ENCODE peak calls at places on chromosome 11, in four cellular contexts. One of them, this sample, is unnamed.

GRCh38 chr11:116513894-116514293 is 258.9 kb downstream of the BUD13 start:
- DNase-seq in keratinocyte: no peak
- DNase-seq in kidney: no peak
- DNase-seq in progenitor cell of endocrine pancreas: peak
- DNase-seq in this sample: no peak

GRCh38 chr11:112211556-112211955 is 14.7 kb upstream of the PTS start:
- DNase-seq in keratinocyte: no peak
- DNase-seq in kidney: no peak
- DNase-seq in progenitor cell of endocrine pancreas: no peak
- DNase-seq in this sample: no peak

GRCh38 chr11:10654211-10655150 is 39.1 kb downstream of the IRAG1 start:
- DNase-seq in keratinocyte: no peak
- DNase-seq in kidney: no peak
- DNase-seq in progenitor cell of endocrine pancreas: no peak
- DNase-seq in this sample: peak

GRCh38 chr11:41245704-41246398 is 213.6 kb downstream of the LRRC4C start:
- DNase-seq in keratinocyte: no peak
- DNase-seq in kidney: peak
- DNase-seq in progenitor cell of endocrine pancreas: no peak
- DNase-seq in this sample: no peak

GRCh38 chr11:30346068-30346688 is 23.3 kb downstream of the ARL14EP start:
- DNase-seq in keratinocyte: no peak
- DNase-seq in kidney: no peak
- DNase-seq in progenitor cell of endocrine pancreas: no peak
- DNase-seq in this sample: peak

GRCh38 chr11:119747868-119748660 is 19.1 kb upstream of the NECTIN1 start:
- DNase-seq in keratinocyte: no peak
- DNase-seq in kidney: no peak
- DNase-seq in progenitor cell of endocrine pancreas: no peak
- DNase-seq in this sample: no peak

GRCh38 chr11:134004406-134005197 is 47.8 kb upstream of the IGSF9B start:
- DNase-seq in keratinocyte: no peak
- DNase-seq in kidney: no peak
- DNase-seq in progenitor cell of endocrine pancreas: no peak
- DNase-seq in this sample: no peak

GRCh38 chr11:7604331-7604973 is 68.8 kb downstream of the CYB5R2 start:
- DNase-seq in keratinocyte: no peak
- DNase-seq in kidney: no peak
- DNase-seq in progenitor cell of endocrine pancreas: no peak
- DNase-seq in this sample: no peak

GRCh38 chr11:24386551-24387404 is 110.1 kb upstream of the LUZP2 start:
- DNase-seq in keratinocyte: no peak
- DNase-seq in kidney: no peak
- DNase-seq in progenitor cell of endocrine pancreas: no peak
- DNase-seq in this sample: no peak

GRCh38 chr11:69560141-69560790 is 78.8 kb downstream of the LINC01488 start:
- DNase-seq in keratinocyte: no peak
- DNase-seq in kidney: no peak
- DNase-seq in progenitor cell of endocrine pancreas: no peak
- DNase-seq in this sample: no peak

GRCh38 chr11:7967826-7968225 is 2.6 kb upstream of the NLRP10 start:
- DNase-seq in keratinocyte: no peak
- DNase-seq in kidney: no peak
- DNase-seq in progenitor cell of endocrine pancreas: no peak
- DNase-seq in this sample: no peak

GRCh38 chr11:124518900-124519541 is 24.4 kb downstream of the OR8B12 start:
- DNase-seq in keratinocyte: no peak
- DNase-seq in kidney: no peak
- DNase-seq in progenitor cell of endocrine pancreas: no peak
- DNase-seq in this sample: no peak

GRCh38 chr11:74004046-74004693 is 4.7 kb downstream of the UCP3 start:
- DNase-seq in keratinocyte: no peak
- DNase-seq in kidney: no peak
- DNase-seq in progenitor cell of endocrine pancreas: no peak
- DNase-seq in this sample: no peak

GRCh38 chr11:106202935-106203620 is 125.6 kb downstream of the AASDHPPT start:
- DNase-seq in keratinocyte: no peak
- DNase-seq in kidney: no peak
- DNase-seq in progenitor cell of endocrine pancreas: no peak
- DNase-seq in this sample: no peak

GRCh38 chr11:75189911-75190310 is 39.0 kb downstream of the SLCO2B1 start:
- DNase-seq in keratinocyte: no peak
- DNase-seq in kidney: no peak
- DNase-seq in progenitor cell of endocrine pancreas: no peak
- DNase-seq in this sample: no peak

GRCh38 chr11:120061761-120062560 is 76.0 kb downstream of the TRIM29 start:
- DNase-seq in keratinocyte: no peak
- DNase-seq in kidney: no peak
- DNase-seq in progenitor cell of endocrine pancreas: no peak
- DNase-seq in this sample: no peak

GRCh38 chr11:115618428-115618827 is 114.2 kb upstream of the CADM1 start:
- DNase-seq in keratinocyte: no peak
- DNase-seq in kidney: no peak
- DNase-seq in progenitor cell of endocrine pancreas: no peak
- DNase-seq in this sample: no peak

GRCh38 chr11:114251797-114252327 is 44.3 kb upstream of the NNMT start:
- DNase-seq in keratinocyte: no peak
- DNase-seq in kidney: no peak
- DNase-seq in progenitor cell of endocrine pancreas: no peak
- DNase-seq in this sample: no peak

GRCh38 chr11:35177370-35177769 is 38.4 kb downstream of the CD44 start:
- DNase-seq in keratinocyte: no peak
- DNase-seq in kidney: no peak
- DNase-seq in progenitor cell of endocrine pancreas: no peak
- DNase-seq in this sample: no peak

GRCh38 chr11:73652046-73652730 is 5.8 kb downstream of the PLEKHB1 start:
- DNase-seq in keratinocyte: no peak
- DNase-seq in kidney: no peak
- DNase-seq in progenitor cell of endocrine pancreas: no peak
- DNase-seq in this sample: peak

GRCh38 chr11:15673408-15673811 is 558.7 kb downstream of the INSC start:
- DNase-seq in keratinocyte: no peak
- DNase-seq in kidney: no peak
- DNase-seq in progenitor cell of endocrine pancreas: no peak
- DNase-seq in this sample: no peak

GRCh38 chr11:48036466-48036865 is 56.1 kb downstream of the PTPRJ start:
- DNase-seq in keratinocyte: no peak
- DNase-seq in kidney: no peak
- DNase-seq in progenitor cell of endocrine pancreas: no peak
- DNase-seq in this sample: no peak

GRCh38 chr11:40417627-40418026 is 1041.8 kb downstream of the LRRC4C start:
- DNase-seq in keratinocyte: no peak
- DNase-seq in kidney: no peak
- DNase-seq in progenitor cell of endocrine pancreas: no peak
- DNase-seq in this sample: no peak

GRCh38 chr11:70558651-70559050 is 160.3 kb downstream of the CTTN start:
- DNase-seq in keratinocyte: no peak
- DNase-seq in kidney: peak
- DNase-seq in progenitor cell of endocrine pancreas: no peak
- DNase-seq in this sample: no peak

GRCh38 chr11:110374921-110375320 is 54.8 kb upstream of the FDX1 start:
- DNase-seq in keratinocyte: no peak
- DNase-seq in kidney: no peak
- DNase-seq in progenitor cell of endocrine pancreas: no peak
- DNase-seq in this sample: no peak

GRCh38 chr11:95944623-95945022 is 20.7 kb upstream of the MTMR2 start:
- DNase-seq in keratinocyte: no peak
- DNase-seq in kidney: no peak
- DNase-seq in progenitor cell of endocrine pancreas: no peak
- DNase-seq in this sample: no peak

GRCh38 chr11:124643605-124644425 is 21.2 kb downstream of the TBRG1 start:
- DNase-seq in keratinocyte: no peak
- DNase-seq in kidney: no peak
- DNase-seq in progenitor cell of endocrine pancreas: no peak
- DNase-seq in this sample: no peak

GRCh38 chr11:10930961-10931760 is 73.3 kb upstream of the ZBED5 start:
- DNase-seq in keratinocyte: no peak
- DNase-seq in kidney: peak
- DNase-seq in progenitor cell of endocrine pancreas: peak
- DNase-seq in this sample: peak

GRCh38 chr11:66119348-66120133 is 49.5 kb downstream of the PACS1 start:
- DNase-seq in keratinocyte: no peak
- DNase-seq in kidney: no peak
- DNase-seq in progenitor cell of endocrine pancreas: no peak
- DNase-seq in this sample: no peak

GRCh38 chr11:118430956-118431355 is 5.3 kb upstream of the KMT2A start:
- DNase-seq in keratinocyte: no peak
- DNase-seq in kidney: no peak
- DNase-seq in progenitor cell of endocrine pancreas: no peak
- DNase-seq in this sample: no peak
- TF ChIP-seq CTCF in keratinocyte: no peak
- TF ChIP-seq CTCF in kidney: no peak
- TF ChIP-seq CTCF in progenitor cell of endocrine pancreas: peak
- TF ChIP-seq CTCF in this sample: no peak

DNA sequence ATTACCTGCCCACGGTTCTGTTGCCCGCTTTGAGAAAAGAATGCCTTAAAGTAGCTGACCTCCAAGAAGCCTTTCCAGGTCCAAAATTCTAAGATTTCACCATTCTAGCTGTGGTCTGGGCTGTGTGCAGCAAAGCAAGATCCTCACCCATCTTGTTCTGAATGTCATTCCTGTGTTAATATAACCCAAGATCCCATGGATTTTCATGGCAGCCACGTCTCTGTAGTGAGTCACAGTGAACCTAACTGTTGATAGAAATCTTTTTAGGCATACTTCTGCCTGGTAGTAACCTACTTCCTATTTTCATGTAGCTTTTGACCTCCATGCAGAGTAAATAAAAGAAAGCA is 210.0 kb downstream of the NAV2 start:
- DNase-seq in keratinocyte: no peak
- DNase-seq in kidney: no peak
- DNase-seq in progenitor cell of endocrine pancreas: no peak
- DNase-seq in this sample: no peak
- TF ChIP-seq CTCF in keratinocyte: no peak
- TF ChIP-seq CTCF in kidney: no peak
- TF ChIP-seq CTCF in progenitor cell of endocrine pancreas: no peak
- TF ChIP-seq CTCF in this sample: no peak

DNA sequence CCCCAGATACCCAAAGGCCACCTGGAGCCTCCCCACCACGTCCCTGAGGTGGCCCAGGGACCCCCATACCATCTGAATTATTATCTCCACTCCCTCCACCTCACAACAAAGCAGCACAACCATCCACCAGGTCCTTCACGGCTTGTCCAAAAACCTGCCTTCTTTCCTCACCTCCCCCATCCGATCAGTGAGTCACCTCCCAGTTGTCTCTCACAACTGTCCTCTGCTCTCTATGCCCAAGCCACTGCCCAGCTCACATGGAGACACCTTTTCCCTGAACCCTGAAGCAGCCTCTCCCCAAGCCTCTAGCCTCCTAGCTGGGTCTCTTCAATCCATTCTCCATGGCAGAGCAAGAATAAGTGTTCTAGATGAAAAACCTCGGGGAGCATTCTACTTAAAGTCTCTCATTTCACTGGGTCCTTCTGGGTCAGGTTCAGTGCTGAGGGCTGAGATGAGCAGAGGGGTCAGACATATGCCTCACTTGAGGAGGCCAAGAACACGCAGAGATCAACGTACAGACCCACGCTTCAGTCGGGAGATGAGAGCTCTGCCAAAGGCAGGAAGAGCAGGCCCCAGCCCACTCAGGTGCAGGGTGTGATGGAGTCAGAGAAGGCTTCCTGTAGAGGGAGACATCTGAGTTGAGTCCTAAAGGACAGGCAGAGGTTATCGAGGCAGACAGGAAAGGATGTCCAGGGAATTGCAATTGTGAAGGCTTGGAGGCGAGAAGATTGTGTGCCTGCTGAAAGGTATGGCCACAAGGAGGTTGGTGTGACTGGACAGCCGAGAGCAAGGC is 74.7 kb downstream of the PDE2A start:
- DNase-seq in keratinocyte: no peak
- DNase-seq in kidney: no peak
- DNase-seq in progenitor cell of endocrine pancreas: no peak
- DNase-seq in this sample: no peak
- TF ChIP-seq CTCF in keratinocyte: peak
- TF ChIP-seq CTCF in kidney: no peak
- TF ChIP-seq CTCF in progenitor cell of endocrine pancreas: no peak
- TF ChIP-seq CTCF in this sample: no peak

DNA sequence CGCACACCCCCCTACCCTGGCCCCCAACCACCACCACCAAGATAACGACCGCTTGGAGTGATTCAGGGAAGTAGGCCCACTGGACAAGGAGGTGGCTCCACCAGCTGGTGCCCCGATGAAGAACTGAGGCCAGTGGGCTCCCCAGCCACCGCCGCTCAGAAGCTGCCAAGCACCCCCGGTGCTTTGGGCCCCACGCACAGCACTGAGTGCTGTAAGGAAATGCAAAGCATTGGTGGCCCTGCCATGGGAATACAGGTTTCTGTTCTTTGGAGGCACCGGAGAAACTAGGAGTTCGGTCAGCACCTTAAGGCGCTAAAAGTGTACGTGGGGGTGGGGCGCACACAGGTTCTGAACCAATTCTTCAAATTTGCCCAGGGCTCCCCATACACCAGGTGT is 664 bp upstream of the PRSS23 start:
- DNase-seq in keratinocyte: no peak
- DNase-seq in kidney: peak
- DNase-seq in progenitor cell of endocrine pancreas: no peak
- DNase-seq in this sample: no peak
- TF ChIP-seq CTCF in keratinocyte: no peak
- TF ChIP-seq CTCF in kidney: peak
- TF ChIP-seq CTCF in progenitor cell of endocrine pancreas: no peak
- TF ChIP-seq CTCF in this sample: no peak

GRCh38 chr11:2269601-2270321 is 627 bp downstream of the ASCL2 start:
- DNase-seq in keratinocyte: no peak
- DNase-seq in kidney: peak
- DNase-seq in progenitor cell of endocrine pancreas: peak
- DNase-seq in this sample: peak
- TF ChIP-seq CTCF in keratinocyte: no peak
- TF ChIP-seq CTCF in kidney: peak
- TF ChIP-seq CTCF in progenitor cell of endocrine pancreas: peak
- TF ChIP-seq CTCF in this sample: no peak

GRCh38 chr11:131246589-131247164 is 123.7 kb upstream of the NTM start:
- DNase-seq in keratinocyte: no peak
- DNase-seq in kidney: no peak
- DNase-seq in progenitor cell of endocrine pancreas: peak
- DNase-seq in this sample: no peak
- TF ChIP-seq CTCF in keratinocyte: peak
- TF ChIP-seq CTCF in kidney: peak
- TF ChIP-seq CTCF in progenitor cell of endocrine pancreas: peak
- TF ChIP-seq CTCF in this sample: peak

DNA sequence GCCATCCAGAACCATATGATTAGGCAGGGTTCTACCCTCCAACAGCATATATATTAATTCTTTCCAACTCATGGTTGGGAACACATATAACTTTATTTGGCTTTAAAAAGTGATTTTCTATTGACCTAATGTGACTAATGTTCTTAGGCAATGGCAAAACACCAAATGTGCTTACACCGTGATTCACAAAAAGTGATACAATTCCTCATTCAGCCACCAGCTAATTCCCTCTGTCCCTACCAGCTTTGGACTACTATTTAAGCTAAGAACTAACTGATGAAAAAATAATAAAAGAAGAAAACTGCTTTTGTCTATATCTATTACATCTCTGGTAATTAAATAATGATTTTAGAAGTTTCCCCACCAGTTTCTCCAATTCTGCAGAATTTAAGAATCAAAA is 4.7 kb downstream of the CTSC start:
- DNase-seq in keratinocyte: no peak
- DNase-seq in kidney: no peak
- DNase-seq in progenitor cell of endocrine pancreas: no peak
- DNase-seq in this sample: no peak
- TF ChIP-seq CTCF in keratinocyte: no peak
- TF ChIP-seq CTCF in kidney: no peak
- TF ChIP-seq CTCF in progenitor cell of endocrine pancreas: no peak
- TF ChIP-seq CTCF in this sample: no peak

GRCh38 chr11:12460441-12460840 is 83.1 kb downstream of the PARVA start:
- DNase-seq in keratinocyte: no peak
- DNase-seq in kidney: no peak
- DNase-seq in progenitor cell of endocrine pancreas: no peak
- DNase-seq in this sample: no peak
- TF ChIP-seq CTCF in keratinocyte: no peak
- TF ChIP-seq CTCF in kidney: no peak
- TF ChIP-seq CTCF in progenitor cell of endocrine pancreas: no peak
- TF ChIP-seq CTCF in this sample: no peak

This sample was measured in GM13977.